ENCODE peak calls at places on chromosome 4, in six cellular contexts. One of them, this sample, is unnamed.

GRCh38 chr4:140252742-140253555 is 99.0 kb upstream of the MAML3 start:
- DNase-seq in Peyer's patch: peak
- DNase-seq in endothelial cell of umbilical vein: peak
- DNase-seq in body of pancreas: peak
- DNase-seq in IMR-90: peak
- DNase-seq in spleen: peak
- DNase-seq in this sample: peak

GRCh38 chr4:79338148-79338547 is 12.3 kb upstream of the NAA11 start:
- DNase-seq in endothelial cell of umbilical vein: no peak
- DNase-seq in IMR-90: no peak
- DNase-seq in Peyer's patch: no peak
- DNase-seq in body of pancreas: no peak
- DNase-seq in spleen: no peak
- DNase-seq in this sample: no peak

GRCh38 chr4:22237155-22237751 is 278.6 kb downstream of the ADGRA3 start:
- DNase-seq in Peyer's patch: no peak
- DNase-seq in spleen: peak
- DNase-seq in body of pancreas: peak
- DNase-seq in endothelial cell of umbilical vein: no peak
- DNase-seq in IMR-90: peak
- DNase-seq in this sample: no peak

GRCh38 chr4:75036046-75036445 is 103.1 kb downstream of the PARM1 start:
- DNase-seq in IMR-90: no peak
- DNase-seq in endothelial cell of umbilical vein: no peak
- DNase-seq in body of pancreas: no peak
- DNase-seq in spleen: no peak
- DNase-seq in Peyer's patch: no peak
- DNase-seq in this sample: no peak

GRCh38 chr4:1249731-1250526 is 999 bp upstream of the CTBP1 start:
- DNase-seq in IMR-90: no peak
- DNase-seq in body of pancreas: peak
- DNase-seq in endothelial cell of umbilical vein: peak
- DNase-seq in spleen: peak
- DNase-seq in Peyer's patch: no peak
- DNase-seq in this sample: no peak

GRCh38 chr4:6953751-6954380 is 44.2 kb downstream of the TBC1D14 start:
- DNase-seq in Peyer's patch: no peak
- DNase-seq in body of pancreas: peak
- DNase-seq in IMR-90: peak
- DNase-seq in spleen: peak
- DNase-seq in endothelial cell of umbilical vein: no peak
- DNase-seq in this sample: peak

GRCh38 chr4:149708513-149709175 is 107.0 kb downstream of the IQCM start:
- DNase-seq in endothelial cell of umbilical vein: peak
- DNase-seq in IMR-90: peak
- DNase-seq in Peyer's patch: no peak
- DNase-seq in body of pancreas: no peak
- DNase-seq in spleen: no peak
- DNase-seq in this sample: no peak

GRCh38 chr4:80540349-80540748 is 204.8 kb downstream of the CFAP299 start:
- DNase-seq in spleen: no peak
- DNase-seq in body of pancreas: no peak
- DNase-seq in IMR-90: no peak
- DNase-seq in Peyer's patch: no peak
- DNase-seq in endothelial cell of umbilical vein: no peak
- DNase-seq in this sample: no peak

GRCh38 chr4:7774301-7775019 is 165.2 kb downstream of the AFAP1 start:
- DNase-seq in endothelial cell of umbilical vein: no peak
- DNase-seq in spleen: peak
- DNase-seq in body of pancreas: no peak
- DNase-seq in Peyer's patch: no peak
- DNase-seq in IMR-90: no peak
- DNase-seq in this sample: peak

GRCh38 chr4:128660361-128660964 is 149.0 kb upstream of the JADE1 start:
- DNase-seq in IMR-90: peak
- DNase-seq in spleen: no peak
- DNase-seq in body of pancreas: peak
- DNase-seq in Peyer's patch: no peak
- DNase-seq in endothelial cell of umbilical vein: no peak
- DNase-seq in this sample: peak

GRCh38 chr4:44760142-44760898 is 34.0 kb upstream of the GNPDA2 start:
- DNase-seq in Peyer's patch: no peak
- DNase-seq in IMR-90: peak
- DNase-seq in endothelial cell of umbilical vein: peak
- DNase-seq in body of pancreas: no peak
- DNase-seq in spleen: no peak
- DNase-seq in this sample: no peak

GRCh38 chr4:172553216-172553615 is 615.4 kb upstream of the GALNT7 start:
- DNase-seq in spleen: no peak
- DNase-seq in endothelial cell of umbilical vein: no peak
- DNase-seq in Peyer's patch: no peak
- DNase-seq in body of pancreas: no peak
- DNase-seq in IMR-90: no peak
- DNase-seq in this sample: no peak

GRCh38 chr4:113186960-113187757 is 137.7 kb downstream of the ANK2 start:
- DNase-seq in body of pancreas: no peak
- DNase-seq in IMR-90: no peak
- DNase-seq in spleen: no peak
- DNase-seq in endothelial cell of umbilical vein: no peak
- DNase-seq in Peyer's patch: no peak
- DNase-seq in this sample: no peak

GRCh38 chr4:94758141-94758699 is 465 bp downstream of the BMPR1B start:
- DNase-seq in spleen: peak
- DNase-seq in IMR-90: no peak
- DNase-seq in Peyer's patch: no peak
- DNase-seq in endothelial cell of umbilical vein: peak
- DNase-seq in body of pancreas: peak
- DNase-seq in this sample: no peak

GRCh38 chr4:2275546-2276251 is 13.8 kb upstream of the MXD4 start:
- DNase-seq in IMR-90: no peak
- DNase-seq in Peyer's patch: no peak
- DNase-seq in spleen: peak
- DNase-seq in body of pancreas: no peak
- DNase-seq in endothelial cell of umbilical vein: no peak
- DNase-seq in this sample: no peak

GRCh38 chr4:40788338-40788737 is 38.6 kb downstream of the NSUN7 start:
- DNase-seq in body of pancreas: no peak
- DNase-seq in endothelial cell of umbilical vein: no peak
- DNase-seq in spleen: no peak
- DNase-seq in Peyer's patch: no peak
- DNase-seq in IMR-90: no peak
- DNase-seq in this sample: no peak

GRCh38 chr4:188941524-188942109 is 802.4 kb downstream of the TRIML1 start:
- DNase-seq in IMR-90: peak
- DNase-seq in spleen: no peak
- DNase-seq in endothelial cell of umbilical vein: no peak
- DNase-seq in body of pancreas: no peak
- DNase-seq in Peyer's patch: no peak
- DNase-seq in this sample: no peak

GRCh38 chr4:137707221-137707620 is 174.9 kb upstream of the PCDH18 start:
- DNase-seq in IMR-90: no peak
- DNase-seq in Peyer's patch: no peak
- DNase-seq in spleen: no peak
- DNase-seq in endothelial cell of umbilical vein: no peak
- DNase-seq in body of pancreas: no peak
- DNase-seq in this sample: no peak

GRCh38 chr4:31081375-31081774 is 361.2 kb downstream of the PCDH7 start:
- DNase-seq in body of pancreas: no peak
- DNase-seq in Peyer's patch: no peak
- DNase-seq in endothelial cell of umbilical vein: no peak
- DNase-seq in IMR-90: peak
- DNase-seq in spleen: no peak
- DNase-seq in this sample: no peak

GRCh38 chr4:76748649-76749048 is 149.3 kb downstream of the SOWAHB start:
- DNase-seq in spleen: no peak
- DNase-seq in Peyer's patch: no peak
- DNase-seq in body of pancreas: peak
- DNase-seq in IMR-90: peak
- DNase-seq in endothelial cell of umbilical vein: peak
- DNase-seq in this sample: no peak

GRCh38 chr4:181301735-181302380 is 941.3 kb upstream of the TENM3 start:
- DNase-seq in endothelial cell of umbilical vein: no peak
- DNase-seq in spleen: no peak
- DNase-seq in body of pancreas: peak
- DNase-seq in Peyer's patch: peak
- DNase-seq in IMR-90: peak
- DNase-seq in this sample: no peak

GRCh38 chr4:158775091-158775651 is 6.3 kb downstream of the FNIP2 start:
- DNase-seq in spleen: no peak
- DNase-seq in IMR-90: peak
- DNase-seq in body of pancreas: no peak
- DNase-seq in endothelial cell of umbilical vein: peak
- DNase-seq in Peyer's patch: no peak
- DNase-seq in this sample: no peak

DNA sequence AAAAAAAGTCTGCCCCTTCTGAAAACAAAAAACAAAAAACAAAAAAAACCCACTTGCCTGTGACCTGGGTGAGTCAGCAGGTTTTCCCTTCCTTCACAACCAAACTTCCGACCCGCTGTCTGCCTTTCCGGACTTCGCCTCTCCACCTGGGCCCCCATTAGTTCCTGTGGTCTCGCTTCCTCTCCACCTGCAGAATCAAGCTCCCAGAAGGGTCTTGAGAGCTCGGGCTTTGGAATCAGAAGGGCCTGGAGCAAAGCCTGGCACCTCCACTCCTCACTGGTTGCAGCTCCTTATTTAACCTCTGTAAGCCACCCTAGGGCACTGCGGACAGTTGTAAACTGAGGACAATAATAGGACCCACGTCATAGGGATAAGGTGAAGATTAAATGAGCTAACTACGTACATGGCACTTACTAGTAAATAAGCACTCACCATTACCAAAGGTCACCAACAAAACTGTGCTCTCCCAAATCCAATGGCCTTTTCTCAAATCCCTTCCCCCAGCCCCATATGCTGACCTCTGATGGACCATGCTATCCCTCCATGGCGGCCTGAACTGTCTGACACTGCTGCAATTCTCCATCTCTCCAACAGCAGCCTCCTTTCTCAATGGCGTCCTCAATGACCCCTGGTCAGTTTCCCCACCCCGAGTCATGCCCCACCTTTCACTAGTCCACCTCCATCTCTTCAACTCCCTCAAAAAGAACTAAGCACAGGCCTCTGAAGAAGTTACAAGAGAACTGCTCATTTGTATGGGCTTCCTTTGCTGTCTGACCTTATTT is 64.2 kb downstream of the IRF2 start:
- DNase-seq in endothelial cell of umbilical vein: no peak
- DNase-seq in Peyer's patch: peak
- DNase-seq in body of pancreas: no peak
- DNase-seq in spleen: peak
- DNase-seq in IMR-90: no peak
- DNase-seq in this sample: no peak
- H3K27ac ChIP-seq in endothelial cell of umbilical vein: no peak
- H3K27ac ChIP-seq in Peyer's patch: peak
- H3K27ac ChIP-seq in body of pancreas: no peak
- H3K27ac ChIP-seq in spleen: peak
- H3K27ac ChIP-seq in IMR-90: no peak
- H3K27ac ChIP-seq in this sample: no peak

DNA sequence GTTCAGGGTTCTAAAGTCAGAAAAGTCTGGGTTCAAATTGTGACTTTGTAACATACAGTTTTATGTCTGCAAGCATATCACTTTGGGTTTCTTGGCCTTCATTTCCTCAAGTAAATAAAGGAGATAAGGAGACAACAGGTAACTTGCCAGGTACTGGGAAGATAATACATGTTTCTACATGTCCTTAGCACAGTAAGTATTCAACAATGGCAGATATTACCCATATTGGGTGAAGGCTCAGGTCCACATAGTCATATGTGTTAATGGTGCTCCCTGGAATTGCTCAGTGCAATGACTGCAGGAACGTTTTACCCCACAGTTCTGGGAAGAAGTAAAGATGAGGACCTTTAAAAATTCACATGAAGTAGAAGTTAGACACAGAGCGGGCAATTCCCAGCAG is 35.8 kb upstream of the GAB1 start:
- DNase-seq in spleen: no peak
- DNase-seq in IMR-90: no peak
- DNase-seq in body of pancreas: no peak
- DNase-seq in endothelial cell of umbilical vein: no peak
- DNase-seq in Peyer's patch: no peak
- DNase-seq in this sample: no peak
- H3K4me3 ChIP-seq in spleen: no peak
- H3K4me3 ChIP-seq in IMR-90: no peak
- H3K4me3 ChIP-seq in body of pancreas: no peak
- H3K4me3 ChIP-seq in endothelial cell of umbilical vein: no peak
- H3K4me3 ChIP-seq in Peyer's patch: no peak
- H3K4me3 ChIP-seq in this sample: no peak

GRCh38 chr4:36243355-36244256 is 708 bp downstream of the ARAP2 start:
- DNase-seq in body of pancreas: peak
- DNase-seq in Peyer's patch: peak
- DNase-seq in IMR-90: peak
- DNase-seq in endothelial cell of umbilical vein: no peak
- DNase-seq in spleen: no peak
- DNase-seq in this sample: peak

GRCh38 chr4:36244257-36245084 is at the start of gene ARAP2:
- DNase-seq in Peyer's patch: peak
- DNase-seq in spleen: peak
- DNase-seq in endothelial cell of umbilical vein: no peak
- DNase-seq in IMR-90: peak
- DNase-seq in body of pancreas: peak
- DNase-seq in this sample: peak

GRCh38 chr4:36237366-36238353 is 6.7 kb downstream of the ARAP2 start:
- DNase-seq in Peyer's patch: no peak
- DNase-seq in spleen: no peak
- DNase-seq in endothelial cell of umbilical vein: no peak
- DNase-seq in body of pancreas: no peak
- DNase-seq in IMR-90: no peak
- DNase-seq in this sample: no peak

GRCh38 chr4:36242629-36243354 is 1.5 kb downstream of the ARAP2 start:
- DNase-seq in Peyer's patch: no peak
- DNase-seq in IMR-90: no peak
- DNase-seq in endothelial cell of umbilical vein: no peak
- DNase-seq in body of pancreas: peak
- DNase-seq in spleen: no peak
- DNase-seq in this sample: no peak

DNA sequence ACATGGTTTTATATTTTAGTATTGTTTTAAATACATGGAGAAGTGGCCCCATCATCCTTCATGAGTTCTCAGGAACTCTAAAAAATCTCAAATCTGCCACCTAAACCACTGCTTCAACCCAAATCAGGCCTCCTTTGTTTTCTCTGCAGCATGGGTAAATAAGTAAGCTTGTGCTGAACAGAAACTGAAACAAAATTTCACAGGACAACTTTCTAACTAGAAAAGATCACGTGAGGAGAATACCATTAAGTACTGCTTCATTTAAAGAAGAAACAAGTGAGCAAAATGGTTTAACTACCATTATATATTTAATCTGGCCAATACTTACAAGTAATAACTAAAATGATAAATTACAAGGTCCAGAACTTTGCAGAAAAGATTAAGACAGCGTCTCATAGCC is 2.5 kb downstream of the ARAP2 start:
- DNase-seq in body of pancreas: no peak
- DNase-seq in spleen: no peak
- DNase-seq in IMR-90: no peak
- DNase-seq in endothelial cell of umbilical vein: no peak
- DNase-seq in Peyer's patch: no peak
- DNase-seq in this sample: no peak
- TF ChIP-seq POLR2A in body of pancreas: no peak
- TF ChIP-seq POLR2A in spleen: no peak
- TF ChIP-seq POLR2A in IMR-90: no peak
- TF ChIP-seq POLR2A in endothelial cell of umbilical vein: no peak
- TF ChIP-seq POLR2A in Peyer's patch: no peak
- TF ChIP-seq POLR2A in this sample: no peak

GRCh38 chr4:55907469-55907868 is 41.3 kb upstream of the CEP135 start:
- DNase-seq in IMR-90: no peak
- DNase-seq in endothelial cell of umbilical vein: no peak
- DNase-seq in body of pancreas: no peak
- DNase-seq in Peyer's patch: no peak
- DNase-seq in spleen: no peak
- DNase-seq in this sample: no peak
- H3K27ac ChIP-seq in IMR-90: no peak
- H3K27ac ChIP-seq in endothelial cell of umbilical vein: no peak
- H3K27ac ChIP-seq in body of pancreas: no peak
- H3K27ac ChIP-seq in Peyer's patch: no peak
- H3K27ac ChIP-seq in spleen: no peak
- H3K27ac ChIP-seq in this sample: no peak

This sample was measured in breast epithelium.